ENCODE peak calls at places on chromosomes 5 and 9, in nine cellular contexts. X is left ventricle myocardium inferior, R is Peyer's patch, D is cardiac muscle cell, J is spleen, Y is gastrocnemius medialis, Q is A673, C is esophagus squamous epithelium, W is ovary. E is an unnamed sample.

GRCh38 chr9:135602789-135603481 is 36.4 kb downstream of the GLT6D1 start:
- DNase-seq in X (peak; percentile 14), R (peak; percentile 52), D (peak; percentile 45), J (peak; percentile 59), Y (no peak), Q (peak; percentile 59), C (no peak), W (no peak), E (peak; percentile 73)

GRCh38 chr9:114503009-114503408 is 2.3 kb downstream of the WHRN start:
- DNase-seq in X (no peak), R (no peak), D (no peak), J (no peak), Y (no peak), Q (peak; percentile 6), C (no peak), W (peak; percentile 40), E (no peak)

GRCh38 chr9:114487607-114488300 is 17.5 kb downstream of the WHRN start:
- DNase-seq in X (no peak), R (no peak), D (peak; percentile 80), J (peak; percentile 73), Y (peak; percentile 21), Q (peak; percentile 89), C (no peak), W (no peak), E (no peak)

GRCh38 chr9:77158772-77159513 is 18.4 kb upstream of the VPS13A start:
- DNase-seq in X (no peak), R (no peak), D (no peak), J (no peak), Y (no peak), Q (no peak), C (no peak), W (no peak), E (no peak)

GRCh38 chr9:69931340-69931739 is 110.7 kb downstream of the CFAP95 start:
- DNase-seq in X (no peak), R (no peak), D (no peak), J (no peak), Y (no peak), Q (peak; percentile 43), C (no peak), W (no peak), E (no peak)

GRCh38 chr5:145554399-145554798 is 280.7 kb downstream of the PRELID2 start:
- DNase-seq in X (no peak), R (no peak), D (peak; percentile 10), J (no peak), Y (no peak), Q (no peak), C (no peak), W (no peak), E (no peak)

GRCh38 chr5:72305194-72306142 is 14.6 kb downstream of the MRPS27 start:
- DNase-seq in X (no peak), R (no peak), D (no peak), J (no peak), Y (no peak), Q (no peak), C (no peak), W (no peak), E (no peak)

GRCh38 chr5:68405026-68405684 is 189.6 kb downstream of the PIK3R1 start:
- DNase-seq in X (no peak), R (no peak), D (no peak), J (no peak), Y (no peak), Q (peak; percentile 31), C (no peak), W (no peak), E (no peak)

GRCh38 chr5:15601274-15601673 is 101.3 kb downstream of the FBXL7 start:
- DNase-seq in X (no peak), R (no peak), D (no peak), J (no peak), Y (no peak), Q (no peak), C (no peak), W (no peak), E (no peak)

GRCh38 chr5:80139573-80139972 is 104.4 kb downstream of the THBS4 start:
- DNase-seq in X (no peak), R (no peak), D (no peak), J (no peak), Y (no peak), Q (no peak), C (no peak), W (no peak), E (no peak)

DNA sequence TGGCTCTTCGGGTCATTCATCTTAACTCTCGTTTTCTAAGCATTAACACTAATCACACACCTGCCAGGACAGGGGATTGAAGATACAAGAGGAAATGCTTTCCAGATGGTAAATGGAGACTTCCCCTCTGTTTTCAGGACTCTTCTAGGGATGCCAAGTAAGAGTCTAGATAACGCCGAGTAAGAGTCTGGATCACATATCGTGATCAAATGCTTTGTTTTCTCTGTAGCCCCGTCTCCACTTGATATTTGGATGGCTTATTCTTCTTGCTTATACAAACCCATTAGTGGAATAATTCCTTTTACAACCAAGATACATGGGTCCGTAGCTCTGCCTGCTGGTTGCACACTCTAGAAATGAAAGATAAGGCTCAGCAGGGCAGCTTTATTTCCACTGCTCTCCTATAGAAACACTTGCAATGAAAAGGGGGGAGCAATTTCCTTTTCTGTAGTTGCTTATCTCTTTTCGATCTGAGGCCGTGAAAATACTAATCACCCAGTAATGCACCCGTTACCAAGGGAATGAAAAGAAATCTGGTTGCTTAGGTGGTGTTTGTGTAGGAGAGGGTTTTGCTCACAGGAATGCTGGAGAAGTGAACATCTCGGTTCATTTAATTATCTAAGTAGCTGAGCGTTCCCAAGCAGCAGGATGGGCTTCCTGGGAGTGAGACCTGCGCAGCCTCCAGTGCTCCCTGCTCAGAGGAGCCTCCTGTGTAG is 131.6 kb downstream of the ADAMTS16 start:
- DNase-seq in X (no peak), R (no peak), D (no peak), J (no peak), Y (no peak), Q (peak; percentile 89), C (no peak), W (no peak), E (no peak)
- H3K27ac ChIP-seq in X (no peak overlapping the region), R (no peak overlapping the region), D (no peak overlapping the region), J (no peak overlapping the region), Y (no peak overlapping the region), Q (peak overlapping the region; percentile 66), C (peak overlapping the region; percentile 42), W (no peak overlapping the region), E (no peak overlapping the region)

DNA sequence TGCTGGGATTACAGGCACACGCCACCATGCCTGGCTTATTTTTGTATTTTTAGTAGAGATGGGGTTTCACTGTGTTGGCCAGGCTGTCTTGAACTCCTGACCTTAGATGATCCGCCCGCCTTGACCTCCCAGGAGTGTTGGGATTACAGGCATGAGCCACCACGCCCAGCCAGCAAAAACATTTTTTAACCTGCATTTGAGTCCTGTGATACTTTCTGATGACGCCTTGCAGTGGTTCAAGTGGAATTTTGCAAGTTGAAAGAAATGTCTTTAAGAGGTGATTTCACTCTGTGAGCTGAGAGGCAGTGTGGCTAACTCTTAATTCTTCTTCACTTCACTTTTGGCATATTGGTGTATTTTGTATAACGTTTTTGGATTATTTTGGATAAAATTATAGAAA is 9.1 kb downstream of the ANP32B start:
- DNase-seq in X (no peak), R (no peak), D (no peak), J (no peak), Y (no peak), Q (no peak), C (no peak), W (no peak), E (no peak)
- H3K4me1 ChIP-seq in X (peaks cover 74% of the 10 kb centered on the region), R (no peaks in the 10 kb centered on the region), D (peaks cover 10% of the 10 kb centered on the region), J (peaks cover 70% of the 10 kb centered on the region), Y (peaks cover 47% of the 10 kb centered on the region), Q (peaks cover 31% of the 10 kb centered on the region), C (peaks cover 67% of the 10 kb centered on the region), W (peaks cover 5% of the 10 kb centered on the region), E (peaks cover 43% of the 10 kb centered on the region)

DNA sequence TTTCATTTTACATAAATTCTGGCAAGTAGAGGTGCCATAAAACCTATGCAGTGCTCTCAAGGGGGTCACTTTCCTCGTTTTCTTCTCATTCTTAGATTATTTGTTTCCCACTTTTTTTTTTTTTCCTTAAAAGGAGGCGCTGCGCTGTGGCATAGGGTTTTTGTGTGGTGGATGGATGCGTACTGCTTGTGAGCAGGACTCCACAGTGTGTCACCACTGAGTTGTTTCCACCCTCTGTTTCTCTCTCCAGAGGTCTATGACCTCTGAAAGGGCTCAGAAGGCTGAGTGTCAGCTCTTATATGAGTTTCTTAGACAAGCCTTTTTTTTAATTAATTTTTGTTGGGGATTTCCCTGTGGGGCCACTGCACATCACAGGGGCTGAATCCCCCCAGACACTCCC is 13.6 kb upstream of the CLTB start:
- DNase-seq in X (no peak), R (no peak), D (no peak), J (no peak), Y (no peak), Q (no peak), C (no peak), W (no peak), E (no peak)
- TF ChIP-seq CTCF in X (no peak), R (no peak), D (no peak), J (no peak), Y (no peak), Q (no peak), C (no peak), W (no peak), E (no peak)

GRCh38 chr5:179803651-179804598 is 2.7 kb downstream of the MGAT4B start:
- DNase-seq in X (no peak), R (peak; percentile 54), D (no peak), J (peak; percentile 81), Y (peak; percentile 21), Q (no peak), C (no peak), W (no peak), E (peak; percentile 72)

GRCh38 chr5:179804599-179804947 is 2.1 kb downstream of the MGAT4B start:
- DNase-seq in X (no peak), R (no peak), D (no peak), J (peak; percentile 63), Y (no peak), Q (no peak), C (no peak), W (no peak), E (no peak)

GRCh38 chr5:179805070-179805528 is 1.6 kb downstream of the MGAT4B start:
- DNase-seq in X (no peak), R (peak; percentile 88), D (no peak), J (peak; percentile 77), Y (peak; percentile 35), Q (no peak), C (no peak), W (peak; percentile 40), E (peak; percentile 67)

GRCh38 chr5:179805529-179806249 is 977 bp downstream of the MGAT4B start:
- DNase-seq in X (no peak), R (peak; percentile 77), D (peak; percentile 61), J (peak; percentile 91), Y (peak; percentile 34), Q (no peak), C (no peak), W (no peak), E (peak; percentile 81)

DNA sequence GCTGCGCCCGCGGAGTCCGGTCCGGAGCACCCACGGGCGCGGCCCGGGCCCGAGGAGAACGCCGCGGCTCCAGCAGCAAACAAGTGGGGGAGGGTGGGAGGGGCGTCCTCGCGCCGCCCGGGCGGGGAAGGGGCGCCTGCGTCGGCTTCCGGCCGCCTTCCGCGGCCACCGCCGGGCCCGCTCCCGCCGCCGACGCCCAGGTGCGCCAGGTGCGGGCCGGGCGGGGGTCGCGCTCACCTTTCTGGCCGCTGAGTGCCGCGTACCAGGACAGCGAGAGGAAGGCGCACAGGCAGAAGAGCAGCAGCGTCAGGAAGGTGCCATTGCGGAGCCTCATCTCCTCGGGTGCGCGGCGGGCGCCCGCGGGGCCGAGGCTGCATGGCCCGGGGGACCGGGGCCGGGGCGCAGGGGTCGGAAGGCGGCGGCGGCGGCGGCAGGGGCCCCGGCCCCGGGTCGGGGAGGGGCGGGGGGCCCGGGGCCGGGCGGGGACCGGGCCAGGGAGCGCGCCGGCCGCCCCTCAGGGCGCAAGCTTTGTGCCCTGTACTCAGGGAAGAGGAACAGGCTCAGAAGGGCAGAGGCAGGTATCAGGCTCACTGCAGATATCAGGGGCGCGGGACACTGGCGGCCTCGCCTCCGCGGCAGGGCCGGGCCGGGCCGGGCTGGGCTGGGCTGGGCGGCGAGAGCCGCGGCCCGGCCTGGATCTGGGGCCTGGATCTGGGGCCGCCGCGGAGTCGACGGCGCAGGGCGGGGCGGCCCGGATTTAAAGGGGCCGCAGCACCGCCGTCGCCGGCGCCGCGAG is at the start of gene MGAT4B:
- DNase-seq in X (peak; percentile 80), R (peak; percentile 90), D (peak; percentile 87), J (peak; percentile 94), Y (peak; percentile 69), Q (peak; percentile 66), C (no peak), W (peak; percentile 83), E (peak; percentile 90)
- H3K27ac ChIP-seq in X (peak within 1 kb of the TSS; percentile 95), R (peak within 1 kb of the TSS; percentile 95), D (peak within 1 kb of the TSS; percentile 86), J (peak within 1 kb of the TSS; percentile 88), Y (peak within 1 kb of the TSS; percentile 94), Q (peak within 1 kb of the TSS; percentile 71), C (peak within 1 kb of the TSS; percentile 98), W (peak within 1 kb of the TSS; percentile 98), E (peak within 1 kb of the TSS; percentile 93)

E was measured in upper lobe of right lung.